ENCODE peak calls at places on chromosomes 2 and 18, in seven cellular contexts. V, R, D, H, A, Y and S are unnamed samples.

GRCh38 chr18:22166070-22166972 is 3.1 kb upstream of the GATA6 start:
- DNase-seq in V (no peak), D (peak), H (peak), Y (no peak), R (peak), A (peak), S (no peak)

GRCh38 chr2:63861220-63861822 is 19.6 kb downstream of the UGP2 start:
- DNase-seq in D (no peak), R (peak), V (no peak), Y (no peak), A (no peak), H (no peak), S (peak)

GRCh38 chr18:79361766-79362522 is 33.8 kb upstream of the NFATC1 start:
- DNase-seq in A (peak), V (no peak), R (no peak), D (no peak), H (no peak), Y (peak), S (no peak)

GRCh38 chr2:191677091-191677645 is 768 bp upstream of the NABP1 start:
- DNase-seq in Y (peak), A (no peak), H (no peak), R (peak), D (no peak), V (peak), S (peak)

GRCh38 chr2:208350610-208351009 is 56.0 kb upstream of the PTH2R start:
- DNase-seq in Y (peak), R (no peak), V (no peak), D (no peak), H (no peak), A (no peak), S (no peak)

GRCh38 chr2:669323-669722 is 7.9 kb downstream of the TMEM18 start:
- DNase-seq in D (no peak), V (no peak), R (no peak), Y (peak), A (no peak), H (no peak), S (no peak)

GRCh38 chr2:164599954-164600589 is 21.2 kb downstream of the GRB14 start:
- DNase-seq in H (no peak), A (peak), V (no peak), Y (peak), D (no peak), R (peak), S (peak)

GRCh38 chr2:62197609-62198236 is 1.8 kb downstream of the B3GNT2 start:
- DNase-seq in D (peak), V (peak), Y (no peak), H (no peak), A (peak), R (peak), S (peak)

GRCh38 chr2:236636261-236636660 is 66.6 kb downstream of the ACKR3 start:
- DNase-seq in D (no peak), V (no peak), Y (no peak), R (no peak), A (no peak), H (no peak), S (no peak)

GRCh38 chr2:237025090-237025865 is 60.4 kb upstream of the COPS8 start:
- DNase-seq in Y (peak), R (no peak), D (no peak), A (no peak), H (no peak), V (peak), S (no peak)

GRCh38 chr2:203286532-203286931 is 41.7 kb upstream of the ABI2 start:
- DNase-seq in H (no peak), V (no peak), D (no peak), Y (no peak), A (no peak), R (no peak), S (no peak)

GRCh38 chr18:71250191-71250590 is 961.3 kb downstream of the SOCS6 start:
- DNase-seq in V (no peak), R (no peak), A (no peak), Y (no peak), H (no peak), D (no peak), S (no peak)

GRCh38 chr2:7950035-7950612 is 731.7 kb upstream of the ID2 start:
- DNase-seq in A (no peak), H (no peak), Y (peak), D (no peak), V (no peak), R (no peak), S (no peak)

GRCh38 chr18:76445741-76446232 is 49.3 kb downstream of the ZNF516 start:
- DNase-seq in A (no peak), Y (no peak), V (peak), R (no peak), H (no peak), D (no peak), S (no peak)

DNA sequence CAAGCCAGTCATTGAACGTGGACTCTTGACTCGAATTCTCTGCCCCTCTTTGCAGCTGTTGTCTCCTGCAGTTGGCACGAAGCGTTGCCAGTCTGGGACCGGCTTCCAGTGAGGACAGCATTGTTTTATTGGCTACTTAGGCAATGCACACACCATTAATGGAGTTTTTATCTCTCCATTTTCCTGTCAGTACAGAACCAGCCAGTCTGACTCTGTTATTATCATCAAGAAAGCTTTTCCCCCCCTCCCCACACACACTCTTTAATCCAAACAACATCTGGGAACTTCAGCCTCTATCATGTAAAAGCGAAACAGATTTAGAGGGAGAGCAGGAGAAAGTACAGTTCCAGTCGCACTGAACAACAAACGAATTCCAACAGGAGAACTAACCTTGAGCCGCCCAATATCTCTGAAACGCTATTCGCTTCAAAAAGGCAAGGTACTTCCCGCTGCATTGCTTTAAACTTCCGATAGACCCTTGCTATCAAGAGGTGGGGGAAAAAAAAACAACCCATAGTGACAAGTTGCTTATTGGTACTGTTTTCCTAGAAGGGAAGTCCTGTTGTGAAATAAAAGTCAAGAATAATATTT is 38.2 kb downstream of the ACVR1 start:
- DNase-seq in A (no peak), Y (peak), H (no peak), R (no peak), V (no peak), D (peak), S (no peak)
- H3K4me3 ChIP-seq in A (no peak), Y (peak), H (peak), R (no peak), V (peak), D (peak), S (no peak)

GRCh38 chr2:98727369-98727749 is 3.6 kb downstream of the MGAT4A start:
- DNase-seq in H (no peak), D (peak), A (no peak), Y (no peak), R (no peak), V (no peak), S (no peak)
- H3K4me3 ChIP-seq in H (no peak), D (no peak), A (no peak), Y (no peak), R (no peak), V (peak), S (no peak)

DNA sequence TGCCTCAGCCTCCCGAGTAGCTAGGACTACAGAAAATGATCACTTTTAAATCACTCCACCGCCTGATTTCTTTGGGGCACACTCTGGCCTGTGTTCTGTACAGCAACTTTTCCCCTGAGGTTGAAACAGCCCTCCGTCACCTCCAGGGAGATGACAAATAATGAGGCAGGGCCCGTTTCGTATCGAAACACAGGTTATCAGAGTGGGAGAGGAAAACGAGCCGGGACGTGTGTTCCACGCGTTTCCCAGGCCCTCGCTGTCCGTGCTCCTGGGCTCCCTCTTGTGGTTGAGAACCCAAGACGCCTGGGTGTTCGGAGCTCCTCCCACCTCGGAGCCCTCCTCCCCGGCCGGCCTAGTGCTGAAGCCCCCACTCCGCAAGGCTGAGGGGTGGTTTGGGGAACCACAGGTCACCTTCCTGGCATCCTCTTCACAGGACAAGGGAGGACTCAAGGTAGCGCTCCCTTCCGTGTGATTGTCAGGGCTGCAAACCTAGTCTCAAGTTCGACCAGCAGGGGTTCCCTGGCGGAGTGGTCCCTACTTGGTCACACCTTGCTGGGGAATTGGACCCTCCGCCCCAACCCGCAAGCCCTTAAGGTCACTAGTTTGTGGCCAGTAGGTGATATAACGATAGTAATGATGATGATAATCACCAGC is 12.8 kb downstream of the ATP6V1B1 start:
- DNase-seq in R (peak), D (peak), Y (peak), V (peak), A (peak), H (no peak), S (peak)
- H3K4me3 ChIP-seq in R (no peak), D (no peak), Y (peak), V (peak), A (peak), H (peak), S (no peak)

DNA sequence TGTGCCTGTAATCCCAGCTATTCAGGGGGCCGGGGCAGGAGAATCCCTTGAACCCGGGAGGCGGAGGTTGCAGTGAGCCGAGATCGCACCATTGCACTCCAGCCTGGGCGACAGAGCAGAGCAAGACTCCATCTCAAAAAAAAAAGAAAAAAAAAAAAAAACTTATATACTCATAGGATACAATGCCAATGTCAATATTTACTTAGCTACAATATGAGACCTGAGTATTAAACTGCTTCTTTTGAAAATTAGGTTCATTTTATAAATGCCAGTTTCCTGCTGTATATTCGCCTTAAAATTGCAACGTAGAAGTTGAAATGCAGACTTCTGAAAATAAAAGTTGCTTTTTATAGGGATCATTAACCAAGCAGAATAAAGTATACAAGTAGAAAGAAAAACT is 2.3 kb downstream of the SLC35F5 start:
- DNase-seq in A (no peak), H (no peak), D (no peak), V (no peak), Y (no peak), R (no peak), S (no peak)
- H3K4me3 ChIP-seq in A (no peak), H (peak), D (no peak), V (peak), Y (no peak), R (no peak), S (no peak)

DNA sequence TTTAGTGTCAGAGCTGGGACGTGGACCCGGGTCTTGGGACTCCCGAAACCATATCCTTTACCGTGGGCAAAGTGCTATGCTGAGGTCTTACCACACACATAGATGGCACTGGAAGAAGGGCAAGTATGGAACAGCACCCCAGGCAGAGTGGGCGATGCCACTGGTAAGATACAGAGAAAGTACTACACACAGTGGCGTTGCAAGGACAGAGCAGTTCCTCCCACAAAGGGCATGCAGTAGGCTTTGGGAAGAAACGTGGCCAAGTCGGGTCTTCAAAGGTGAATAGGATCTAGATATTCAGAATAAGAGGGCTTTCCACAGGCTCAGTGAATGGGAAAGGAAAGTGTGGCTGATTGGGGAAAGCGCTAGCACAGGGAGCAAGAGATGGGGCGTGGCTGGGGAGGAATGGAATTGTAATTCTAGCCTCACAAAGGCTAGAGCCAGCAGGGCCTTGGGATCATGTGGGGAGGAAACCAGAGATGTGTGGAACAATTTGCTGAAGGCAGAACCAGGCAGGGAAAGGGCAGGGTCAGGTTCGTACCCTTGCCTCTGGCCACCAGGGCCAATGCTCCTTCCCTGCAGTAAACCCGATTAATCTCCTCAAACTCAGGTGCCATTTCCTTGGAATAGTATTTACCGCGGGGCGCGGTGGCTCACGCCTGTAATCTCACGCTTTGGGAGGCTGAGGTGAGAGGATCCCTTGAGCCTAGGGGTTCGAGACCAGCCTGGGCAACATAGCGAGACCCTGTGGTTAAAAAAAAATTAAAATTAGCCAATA is 36.0 kb downstream of the PCBP1 start:
- DNase-seq in Y (peak), D (peak), H (no peak), V (no peak), R (peak), A (peak), S (no peak)
- H3K4me3 ChIP-seq in Y (no peak), D (peak), H (peak), V (peak), R (peak), A (peak), S (peak)

GRCh38 chr2:199979841-199980628 is 24.7 kb downstream of the MAIP1 start:
- DNase-seq in A (peak), R (peak), H (no peak), D (peak), Y (peak), V (peak), S (peak)
- H3K4me3 ChIP-seq in A (no peak), R (peak), H (no peak), D (no peak), Y (peak), V (peak), S (no peak)

GRCh38 chr2:234411793-234412192 is 85.1 kb downstream of the ARL4C start:
- DNase-seq in R (no peak), V (no peak), H (no peak), D (no peak), A (no peak), Y (no peak), S (peak)

GRCh38 chr2:234412726-234413125 is 84.2 kb downstream of the ARL4C start:
- DNase-seq in D (no peak), R (no peak), H (no peak), A (no peak), Y (peak), V (no peak), S (no peak)

GRCh38 chr2:234410526-234410925 is 86.4 kb downstream of the ARL4C start:
- DNase-seq in Y (no peak), V (no peak), R (peak), A (peak), D (no peak), H (no peak), S (no peak)

GRCh38 chr2:234406085-234406484 is 90.8 kb downstream of the ARL4C start:
- DNase-seq in H (no peak), D (no peak), A (no peak), V (no peak), R (no peak), Y (no peak), S (no peak)

DNA sequence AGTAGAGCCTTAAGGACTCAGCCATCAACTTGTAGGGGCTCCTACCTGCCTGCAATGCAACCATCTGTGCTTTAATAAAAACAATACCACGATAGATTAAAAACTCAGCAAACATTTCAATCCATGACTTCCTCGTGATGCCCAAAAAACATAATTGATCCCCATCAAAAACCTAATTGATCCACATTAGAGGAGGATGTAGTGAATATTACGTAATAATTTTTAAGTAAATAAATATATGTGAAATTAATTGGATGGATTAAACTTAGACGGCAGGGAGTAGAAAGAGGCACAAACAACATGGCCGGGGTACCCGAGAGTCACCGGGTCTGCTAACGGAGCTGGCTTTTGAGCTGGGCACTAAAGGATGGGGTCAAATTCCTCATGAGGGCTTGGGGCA is 87.3 kb downstream of the ARL4C start:
- DNase-seq in D (no peak), R (no peak), V (no peak), A (no peak), Y (no peak), H (no peak), S (no peak)
- H3K4me3 ChIP-seq in D (no peak), R (no peak), V (no peak), A (no peak), Y (no peak), H (no peak), S (no peak)

GRCh38 chr2:242088471-242089212 is 219.1 kb downstream of the RTP5 start:
- DNase-seq in D (peak), R (peak), H (peak), A (peak), V (peak), Y (peak), S (peak)

DNA sequence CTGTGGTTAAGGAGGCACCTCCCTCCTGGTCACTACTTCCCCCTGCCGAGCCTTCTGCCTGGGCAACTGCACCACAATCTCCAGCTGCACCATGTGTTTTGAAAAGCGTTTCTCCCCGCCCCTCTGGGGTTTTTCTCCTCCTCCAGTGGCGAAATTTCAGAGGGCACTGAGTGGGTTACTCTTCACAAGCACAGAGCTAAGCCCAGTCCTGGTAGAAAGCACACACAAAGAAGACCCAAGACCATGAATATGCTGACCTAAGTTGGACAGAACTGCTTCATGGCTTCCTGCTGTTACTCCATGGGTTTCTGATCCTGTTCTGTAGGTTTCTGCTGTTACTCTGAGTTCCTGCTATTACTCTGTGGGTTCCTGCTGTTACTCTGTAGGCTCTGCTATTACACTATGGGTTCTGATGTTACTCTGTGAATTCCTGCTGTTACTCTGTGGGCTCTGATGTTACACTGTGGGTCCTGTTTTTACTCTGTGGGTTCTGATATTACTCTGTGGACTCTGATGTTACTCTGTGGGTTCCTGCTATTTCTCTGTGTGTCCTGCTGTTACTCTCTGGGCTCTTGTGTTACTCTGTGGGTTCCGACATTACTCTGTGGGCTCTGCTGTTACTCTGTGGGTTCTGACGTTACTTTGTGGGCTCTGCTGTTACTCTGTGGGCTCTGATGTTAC is 216.6 kb downstream of the RTP5 start:
- DNase-seq in R (no peak), A (no peak), V (peak), D (peak), H (no peak), Y (no peak), S (peak)
- H3K4me3 ChIP-seq in R (no peak), A (no peak), V (peak), D (peak), H (no peak), Y (no peak), S (peak)